ENCODE peak calls at places on chromosomes 6 and 20, in eight cellular contexts. Z, L, K, X, T, S, O and U are unnamed samples.

GRCh38 chr20:33909331-33909921 is 84.3 kb upstream of the RALY start:
- ATAC-seq in Z (no peak), L (no peak), K (no peak), X (no peak), T (peak), S (no peak), O (peak), U (no peak)

GRCh38 chr20:6715350-6716063 is 52.0 kb upstream of the BMP2 start:
- ATAC-seq in Z (no peak), L (no peak), K (no peak), X (no peak), T (peak), S (no peak), O (no peak), U (no peak)

GRCh38 chr6:484729-485111 is 93.2 kb downstream of the IRF4 start:
- ATAC-seq in Z (no peak), L (no peak), K (no peak), X (no peak), T (no peak), S (no peak), O (no peak), U (peak)

GRCh38 chr20:19815553-19815991 is 57.5 kb downstream of the RIN2 start:
- ATAC-seq in Z (peak), L (no peak), K (no peak), X (peak), T (peak), S (no peak), O (peak), U (peak)

GRCh38 chr6:42556462-42556861 is 7.4 kb upstream of the UBR2 start:
- ATAC-seq in Z (no peak), L (no peak), K (no peak), X (no peak), T (no peak), S (no peak), O (no peak), U (no peak)

GRCh38 chr6:132919476-132919875 is 105.1 kb downstream of the RPS12 start:
- ATAC-seq in Z (no peak), L (no peak), K (no peak), X (peak), T (peak), S (no peak), O (peak), U (no peak)

GRCh38 chr6:111307275-111307858 is 175.7 kb downstream of the REV3L start:
- ATAC-seq in Z (no peak), L (no peak), K (no peak), X (no peak), T (no peak), S (no peak), O (no peak), U (no peak)

GRCh38 chr6:423062-423798 is 31.7 kb downstream of the IRF4 start:
- ATAC-seq in Z (no peak), L (peak), K (no peak), X (no peak), T (no peak), S (no peak), O (peak), U (peak)

GRCh38 chr6:152426276-152426675 is 210.9 kb downstream of the SYNE1 start:
- ATAC-seq in Z (no peak), L (no peak), K (no peak), X (no peak), T (no peak), S (no peak), O (peak), U (no peak)

GRCh38 chr6:167140589-167141474 is 16.9 kb downstream of the GPR31 start:
- ATAC-seq in Z (peak), L (no peak), K (peak), X (no peak), T (no peak), S (no peak), O (no peak), U (no peak)

GRCh38 chr20:37271421-37271768 is 9.8 kb upstream of the GHRH start:
- ATAC-seq in Z (no peak), L (no peak), K (no peak), X (no peak), T (no peak), S (no peak), O (no peak), U (no peak)

GRCh38 chr6:122297010-122297409 is 102.4 kb upstream of the HSF2 start:
- ATAC-seq in Z (no peak), L (no peak), K (no peak), X (no peak), T (no peak), S (no peak), O (no peak), U (no peak)

GRCh38 chr6:3744901-3745470 is 6.5 kb downstream of the PXDC1 start:
- ATAC-seq in Z (no peak), L (no peak), K (no peak), X (no peak), T (no peak), S (no peak), O (no peak), U (no peak)

GRCh38 chr6:127459231-127459641 is at the start of gene KIAA0408:
- ATAC-seq in Z (no peak), L (no peak), K (no peak), X (peak), T (peak), S (no peak), O (peak), U (no peak)

GRCh38 chr6:106084106-106084963 is 1.8 kb upstream of the PRDM1 start:
- ATAC-seq in Z (peak), L (peak), K (no peak), X (peak), T (peak), S (no peak), O (peak), U (peak)

GRCh38 chr20:62795023-62795761 is 1.1 kb upstream of the MRGBP start:
- ATAC-seq in Z (no peak), L (peak), K (peak), X (no peak), T (peak), S (no peak), O (peak), U (peak)

GRCh38 chr6:143823463-143824006 is 19.6 kb upstream of the LTV1 start:
- ATAC-seq in Z (no peak), L (no peak), K (no peak), X (peak), T (no peak), S (no peak), O (peak), U (no peak)

GRCh38 chr6:118933855-118934460 is 1.0 kb downstream of the MCM9 start:
- ATAC-seq in Z (no peak), L (no peak), K (no peak), X (no peak), T (no peak), S (no peak), O (no peak), U (no peak)

GRCh38 chr6:63674635-63675034 is 39.0 kb downstream of the PHF3 start:
- ATAC-seq in Z (no peak), L (no peak), K (no peak), X (no peak), T (no peak), S (no peak), O (no peak), U (no peak)

GRCh38 chr6:46509063-46509462 is 17.8 kb upstream of the RCAN2 start:
- ATAC-seq in Z (no peak), L (no peak), K (no peak), X (peak), T (no peak), S (no peak), O (peak), U (no peak)

GRCh38 chr6:6633898-6634734 is 45.6 kb downstream of the LY86 start:
- ATAC-seq in Z (no peak), L (no peak), K (no peak), X (no peak), T (no peak), S (no peak), O (no peak), U (no peak)

GRCh38 chr6:169564453-169565240 is 137.2 kb downstream of the WDR27 start:
- ATAC-seq in Z (no peak), L (no peak), K (no peak), X (no peak), T (no peak), S (peak), O (no peak), U (no peak)

GRCh38 chr6:6952484-6952883 is 155.3 kb upstream of the RREB1 start:
- ATAC-seq in Z (no peak), L (no peak), K (no peak), X (no peak), T (peak), S (no peak), O (no peak), U (no peak)

GRCh38 chr20:44496976-44497375 is 21.3 kb downstream of the TTPAL start:
- ATAC-seq in Z (no peak), L (peak), K (no peak), X (no peak), T (peak), S (no peak), O (no peak), U (peak)